ENCODE peak calls at places on chromosomes 11 and 22, in nine cellular contexts. One of them, this sample, is unnamed.

GRCh38 chr11:27904358-27905055 is 203.4 kb downstream of the KIF18A start:
- DNase-seq in lower lobe of right lung: no peak
- DNase-seq in left ventricle myocardium inferior: no peak
- DNase-seq in tibial artery: no peak
- DNase-seq in IMR-90: peak; percentile 76
- DNase-seq in CD4-positive, CD25-positive, alpha-beta regulatory T cell: no peak
- DNase-seq in cardiac muscle cell: no peak
- DNase-seq in GM23248: peak; percentile 86
- DNase-seq in heart right ventricle: no peak
- DNase-seq in this sample: no peak

GRCh38 chr11:12893787-12894672 is 115.1 kb upstream of the RASSF10 start:
- DNase-seq in lower lobe of right lung: peak; percentile 60
- DNase-seq in cardiac muscle cell: peak; percentile 67
- DNase-seq in CD4-positive, CD25-positive, alpha-beta regulatory T cell: peak; percentile 40
- DNase-seq in heart right ventricle: peak; percentile 66
- DNase-seq in left ventricle myocardium inferior: peak; percentile 54
- DNase-seq in GM23248: peak; percentile 67
- DNase-seq in tibial artery: peak; percentile 55
- DNase-seq in IMR-90: peak; percentile 52
- DNase-seq in this sample: peak; percentile 8

GRCh38 chr11:96154802-96155520 is 188.0 kb downstream of the MAML2 start:
- DNase-seq in CD4-positive, CD25-positive, alpha-beta regulatory T cell: no peak
- DNase-seq in heart right ventricle: no peak
- DNase-seq in tibial artery: no peak
- DNase-seq in IMR-90: peak; percentile 80
- DNase-seq in GM23248: peak; percentile 81
- DNase-seq in cardiac muscle cell: peak; percentile 64
- DNase-seq in left ventricle myocardium inferior: no peak
- DNase-seq in lower lobe of right lung: no peak
- DNase-seq in this sample: no peak

GRCh38 chr11:44577231-44577834 is 11.9 kb downstream of the CD82 start:
- DNase-seq in left ventricle myocardium inferior: no peak
- DNase-seq in GM23248: no peak
- DNase-seq in tibial artery: no peak
- DNase-seq in IMR-90: no peak
- DNase-seq in lower lobe of right lung: no peak
- DNase-seq in cardiac muscle cell: no peak
- DNase-seq in heart right ventricle: no peak
- DNase-seq in CD4-positive, CD25-positive, alpha-beta regulatory T cell: no peak
- DNase-seq in this sample: no peak

GRCh38 chr11:12674936-12675696 is 895 bp downstream of the TEAD1 start:
- DNase-seq in cardiac muscle cell: peak; percentile 52
- DNase-seq in tibial artery: peak; percentile 35
- DNase-seq in CD4-positive, CD25-positive, alpha-beta regulatory T cell: no peak
- DNase-seq in left ventricle myocardium inferior: peak; percentile 48
- DNase-seq in IMR-90: no peak
- DNase-seq in GM23248: peak; percentile 70
- DNase-seq in lower lobe of right lung: peak; percentile 50
- DNase-seq in heart right ventricle: peak; percentile 28
- DNase-seq in this sample: no peak

GRCh38 chr11:369336-370018 is at the start of gene B4GALNT4:
- DNase-seq in lower lobe of right lung: peak; percentile 22
- DNase-seq in cardiac muscle cell: peak; percentile 41
- DNase-seq in GM23248: peak; percentile 76
- DNase-seq in tibial artery: no peak
- DNase-seq in heart right ventricle: no peak
- DNase-seq in CD4-positive, CD25-positive, alpha-beta regulatory T cell: no peak
- DNase-seq in IMR-90: peak; percentile 23
- DNase-seq in left ventricle myocardium inferior: peak; percentile 22
- DNase-seq in this sample: no peak

GRCh38 chr11:126733685-126734084 is 266.9 kb downstream of the KIRREL3 start:
- DNase-seq in heart right ventricle: no peak
- DNase-seq in lower lobe of right lung: no peak
- DNase-seq in CD4-positive, CD25-positive, alpha-beta regulatory T cell: no peak
- DNase-seq in cardiac muscle cell: no peak
- DNase-seq in left ventricle myocardium inferior: no peak
- DNase-seq in tibial artery: no peak
- DNase-seq in GM23248: no peak
- DNase-seq in IMR-90: peak; percentile 25
- DNase-seq in this sample: no peak

GRCh38 chr11:99683933-99684332 is 663.2 kb downstream of the CNTN5 start:
- DNase-seq in CD4-positive, CD25-positive, alpha-beta regulatory T cell: no peak
- DNase-seq in heart right ventricle: no peak
- DNase-seq in cardiac muscle cell: no peak
- DNase-seq in IMR-90: no peak
- DNase-seq in tibial artery: no peak
- DNase-seq in GM23248: no peak
- DNase-seq in left ventricle myocardium inferior: no peak
- DNase-seq in lower lobe of right lung: no peak
- DNase-seq in this sample: no peak

GRCh38 chr11:31795706-31796522 is 15.2 kb downstream of the PAX6 start:
- DNase-seq in CD4-positive, CD25-positive, alpha-beta regulatory T cell: no peak
- DNase-seq in GM23248: no peak
- DNase-seq in left ventricle myocardium inferior: no peak
- DNase-seq in cardiac muscle cell: no peak
- DNase-seq in tibial artery: no peak
- DNase-seq in IMR-90: no peak
- DNase-seq in heart right ventricle: no peak
- DNase-seq in lower lobe of right lung: no peak
- DNase-seq in this sample: no peak

GRCh38 chr11:4044971-4045646 is 49.5 kb upstream of the RRM1 start:
- DNase-seq in tibial artery: no peak
- DNase-seq in cardiac muscle cell: peak; percentile 40
- DNase-seq in IMR-90: no peak
- DNase-seq in left ventricle myocardium inferior: no peak
- DNase-seq in heart right ventricle: no peak
- DNase-seq in CD4-positive, CD25-positive, alpha-beta regulatory T cell: no peak
- DNase-seq in lower lobe of right lung: no peak
- DNase-seq in GM23248: no peak
- DNase-seq in this sample: no peak

GRCh38 chr11:2431395-2431794 is 12.9 kb downstream of the TRPM5 start:
- DNase-seq in left ventricle myocardium inferior: peak; percentile 5
- DNase-seq in heart right ventricle: no peak
- DNase-seq in tibial artery: no peak
- DNase-seq in lower lobe of right lung: no peak
- DNase-seq in GM23248: no peak
- DNase-seq in IMR-90: no peak
- DNase-seq in CD4-positive, CD25-positive, alpha-beta regulatory T cell: no peak
- DNase-seq in cardiac muscle cell: no peak
- DNase-seq in this sample: no peak

GRCh38 chr22:20956258-20957117 is 10.6 kb upstream of the AIFM3 start:
- DNase-seq in tibial artery: no peak
- DNase-seq in heart right ventricle: no peak
- DNase-seq in CD4-positive, CD25-positive, alpha-beta regulatory T cell: no peak
- DNase-seq in IMR-90: peak; percentile 25
- DNase-seq in left ventricle myocardium inferior: no peak
- DNase-seq in cardiac muscle cell: peak; percentile 50
- DNase-seq in lower lobe of right lung: no peak
- DNase-seq in GM23248: peak; percentile 64
- DNase-seq in this sample: no peak

GRCh38 chr22:48750282-48750681 is 1077.4 kb downstream of the BRD1 start:
- DNase-seq in tibial artery: peak; percentile 7
- DNase-seq in IMR-90: no peak
- DNase-seq in heart right ventricle: no peak
- DNase-seq in left ventricle myocardium inferior: no peak
- DNase-seq in GM23248: no peak
- DNase-seq in cardiac muscle cell: no peak
- DNase-seq in lower lobe of right lung: no peak
- DNase-seq in CD4-positive, CD25-positive, alpha-beta regulatory T cell: no peak
- DNase-seq in this sample: no peak

GRCh38 chr22:44116755-44117684 is 63.7 kb upstream of the PARVG start:
- DNase-seq in GM23248: no peak
- DNase-seq in tibial artery: no peak
- DNase-seq in cardiac muscle cell: no peak
- DNase-seq in CD4-positive, CD25-positive, alpha-beta regulatory T cell: no peak
- DNase-seq in left ventricle myocardium inferior: peak; percentile 47
- DNase-seq in lower lobe of right lung: no peak
- DNase-seq in IMR-90: no peak
- DNase-seq in heart right ventricle: peak; percentile 27
- DNase-seq in this sample: no peak

GRCh38 chr11:102990145-102990544 is 34.6 kb upstream of the MMP13 start:
- DNase-seq in lower lobe of right lung: no peak
- DNase-seq in heart right ventricle: no peak
- DNase-seq in tibial artery: no peak
- DNase-seq in CD4-positive, CD25-positive, alpha-beta regulatory T cell: no peak
- DNase-seq in GM23248: peak; percentile 49
- DNase-seq in IMR-90: peak; percentile 26
- DNase-seq in cardiac muscle cell: no peak
- DNase-seq in left ventricle myocardium inferior: no peak
- DNase-seq in this sample: no peak

GRCh38 chr11:33065445-33066178 is 26.2 kb downstream of the TCP11L1 start:
- DNase-seq in lower lobe of right lung: peak; percentile 79
- DNase-seq in heart right ventricle: peak; percentile 47
- DNase-seq in cardiac muscle cell: peak; percentile 78
- DNase-seq in tibial artery: peak; percentile 55
- DNase-seq in CD4-positive, CD25-positive, alpha-beta regulatory T cell: peak; percentile 77
- DNase-seq in left ventricle myocardium inferior: peak; percentile 57
- DNase-seq in GM23248: peak; percentile 67
- DNase-seq in IMR-90: peak; percentile 64
- DNase-seq in this sample: peak; percentile 52

DNA sequence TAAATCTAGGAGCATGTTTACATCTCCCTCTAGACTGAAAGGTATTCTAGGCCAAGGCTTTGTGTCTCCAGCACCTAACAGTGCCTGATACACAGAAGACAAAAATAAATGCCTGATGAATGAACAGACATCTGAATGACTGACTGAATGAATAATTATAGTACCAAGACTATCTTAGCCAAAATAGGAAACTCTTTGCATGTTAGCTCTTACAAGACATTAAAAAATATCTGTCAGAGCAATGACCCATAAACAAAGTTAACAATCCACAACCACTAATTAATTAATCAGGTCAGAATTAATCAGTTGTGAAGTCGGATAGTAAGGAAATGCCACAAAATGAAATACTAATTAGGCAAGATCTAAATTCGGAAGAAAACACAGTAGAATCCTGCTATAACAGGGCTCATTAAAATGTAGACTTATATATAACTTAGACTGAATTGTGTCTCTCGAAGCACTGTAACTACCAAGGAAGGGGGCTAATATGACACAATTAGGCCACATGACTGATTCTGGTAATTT is 45.5 kb upstream of the POU2AF2 start:
- DNase-seq in cardiac muscle cell: no peak
- DNase-seq in IMR-90: no peak
- DNase-seq in CD4-positive, CD25-positive, alpha-beta regulatory T cell: no peak
- DNase-seq in tibial artery: no peak
- DNase-seq in lower lobe of right lung: no peak
- DNase-seq in left ventricle myocardium inferior: no peak
- DNase-seq in heart right ventricle: no peak
- DNase-seq in GM23248: no peak
- DNase-seq in this sample: no peak
- H3K4me3 ChIP-seq in cardiac muscle cell: no peak overlapping the region
- H3K4me3 ChIP-seq in IMR-90: no peak overlapping the region
- H3K4me3 ChIP-seq in CD4-positive, CD25-positive, alpha-beta regulatory T cell: no peak overlapping the region
- H3K4me3 ChIP-seq in tibial artery: no peak overlapping the region
- H3K4me3 ChIP-seq in lower lobe of right lung: no peak overlapping the region
- H3K4me3 ChIP-seq in left ventricle myocardium inferior: no peak overlapping the region
- H3K4me3 ChIP-seq in heart right ventricle: no peak overlapping the region
- H3K4me3 ChIP-seq in GM23248: no peak overlapping the region
- H3K4me3 ChIP-seq in this sample: no peak overlapping the region

GRCh38 chr11:83933008-83933407 is 646.8 kb upstream of the CCDC90B start:
- DNase-seq in GM23248: no peak
- DNase-seq in CD4-positive, CD25-positive, alpha-beta regulatory T cell: no peak
- DNase-seq in cardiac muscle cell: no peak
- DNase-seq in tibial artery: no peak
- DNase-seq in lower lobe of right lung: no peak
- DNase-seq in IMR-90: no peak
- DNase-seq in left ventricle myocardium inferior: no peak
- DNase-seq in heart right ventricle: no peak
- DNase-seq in this sample: no peak
- H3K4me1 ChIP-seq in GM23248: no peaks in the 10 kb centered on the region
- H3K4me1 ChIP-seq in CD4-positive, CD25-positive, alpha-beta regulatory T cell: no peaks in the 10 kb centered on the region
- H3K4me1 ChIP-seq in cardiac muscle cell: no peaks in the 10 kb centered on the region
- H3K4me1 ChIP-seq in tibial artery: no peaks in the 10 kb centered on the region
- H3K4me1 ChIP-seq in lower lobe of right lung: no peaks in the 10 kb centered on the region
- H3K4me1 ChIP-seq in IMR-90: no peaks in the 10 kb centered on the region
- H3K4me1 ChIP-seq in left ventricle myocardium inferior: no peaks in the 10 kb centered on the region
- H3K4me1 ChIP-seq in heart right ventricle: no peaks in the 10 kb centered on the region
- H3K4me1 ChIP-seq in this sample: no peaks in the 10 kb centered on the region

DNA sequence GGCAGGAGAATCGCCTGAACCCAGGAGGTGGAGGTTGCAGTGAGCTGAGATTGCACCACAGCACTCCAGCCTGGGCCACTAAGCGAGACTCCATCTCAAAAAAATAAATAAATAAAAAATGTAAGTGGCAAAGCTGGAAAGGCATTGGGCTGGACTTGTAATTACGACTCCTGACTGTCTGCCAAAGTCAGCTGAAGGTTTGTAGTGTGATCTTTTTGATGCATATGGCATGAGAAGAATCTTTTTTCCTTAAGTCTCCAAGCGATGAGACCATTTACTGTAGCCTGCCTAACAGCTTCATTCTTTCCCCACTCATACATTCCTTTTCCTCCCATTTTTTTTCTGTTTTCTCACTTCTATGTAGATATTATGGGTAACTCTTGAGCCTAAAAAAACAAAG is 24.8 kb downstream of the CTNND1 start:
- DNase-seq in IMR-90: peak; percentile 38
- DNase-seq in lower lobe of right lung: no peak
- DNase-seq in heart right ventricle: no peak
- DNase-seq in left ventricle myocardium inferior: no peak
- DNase-seq in GM23248: no peak
- DNase-seq in cardiac muscle cell: no peak
- DNase-seq in CD4-positive, CD25-positive, alpha-beta regulatory T cell: no peak
- DNase-seq in tibial artery: no peak
- DNase-seq in this sample: no peak
- H3K27ac ChIP-seq in IMR-90: no peak overlapping the region
- H3K27ac ChIP-seq in lower lobe of right lung: peak overlapping the region; percentile 13
- H3K27ac ChIP-seq in heart right ventricle: no peak overlapping the region
- H3K27ac ChIP-seq in left ventricle myocardium inferior: peak overlapping the region; percentile 55
- H3K27ac ChIP-seq in GM23248: peak overlapping the region; percentile 14
- H3K27ac ChIP-seq in cardiac muscle cell: peak overlapping the region; percentile 76
- H3K27ac ChIP-seq in CD4-positive, CD25-positive, alpha-beta regulatory T cell: no peak overlapping the region
- H3K27ac ChIP-seq in tibial artery: peak overlapping the region; percentile 27
- H3K27ac ChIP-seq in this sample: no peak overlapping the region

DNA sequence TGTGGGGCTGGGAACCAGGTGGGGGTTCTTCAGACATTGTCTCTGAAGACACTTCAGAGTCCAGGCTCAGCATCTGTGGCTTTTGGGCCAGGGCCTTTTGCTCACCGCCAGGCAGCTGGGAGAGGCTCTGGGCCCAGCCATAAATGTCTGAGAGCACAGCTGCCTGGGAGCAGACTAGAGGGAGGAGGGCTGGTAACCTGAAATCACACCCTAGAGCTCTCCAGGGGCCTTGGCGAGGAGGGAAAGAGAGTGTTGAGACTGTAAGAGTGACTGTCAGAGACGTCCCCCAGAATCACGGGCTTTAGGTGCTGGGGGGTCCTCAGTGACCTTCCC is 4.1 kb downstream of the TRABD start:
- DNase-seq in GM23248: no peak
- DNase-seq in cardiac muscle cell: no peak
- DNase-seq in tibial artery: no peak
- DNase-seq in IMR-90: no peak
- DNase-seq in lower lobe of right lung: no peak
- DNase-seq in heart right ventricle: no peak
- DNase-seq in left ventricle myocardium inferior: no peak
- DNase-seq in CD4-positive, CD25-positive, alpha-beta regulatory T cell: no peak
- DNase-seq in this sample: no peak
- H3K4me3 ChIP-seq in GM23248: no peak overlapping the region
- H3K4me3 ChIP-seq in cardiac muscle cell: no peak overlapping the region
- H3K4me3 ChIP-seq in tibial artery: peak overlapping the region; percentile 51
- H3K4me3 ChIP-seq in IMR-90: no peak overlapping the region
- H3K4me3 ChIP-seq in lower lobe of right lung: peak overlapping the region; percentile 59
- H3K4me3 ChIP-seq in heart right ventricle: peak overlapping the region; percentile 63
- H3K4me3 ChIP-seq in left ventricle myocardium inferior: peak overlapping the region; percentile 65
- H3K4me3 ChIP-seq in CD4-positive, CD25-positive, alpha-beta regulatory T cell: peak overlapping the region; percentile 32
- H3K4me3 ChIP-seq in this sample: peak overlapping the region; percentile 68